ENCODE peak calls at places on chromosomes 2 and 18, in nine cellular contexts. One of them, this sample, is unnamed.

GRCh38 chr2:46439582-46439981 is 39.8 kb upstream of the TMEM247 start:
- DNase-seq in HTR-8/SVneo: no peak
- DNase-seq in NCI-H1694: no peak
- DNase-seq in DMS79 treated with DMSO at 0.1 percent for 48 hours: no peak
- DNase-seq in neural crest cell: no peak
- DNase-seq in NCI-H1105 treated with DMSO at 0.1 percent for 48 hours: no peak
- DNase-seq in EL: no peak
- DNase-seq in activated CD4-positive, alpha-beta T cell treated with anti-CD3 and anti-CD28 coated beads, Interleukin-2, amount 50 U/mL, for 1 hour: no peak
- DNase-seq in GM20000: no peak
- DNase-seq in this sample: no peak

GRCh38 chr18:23827681-23828080 is 138.4 kb downstream of the LAMA3 start:
- DNase-seq in HTR-8/SVneo: no peak
- DNase-seq in NCI-H1694: no peak
- DNase-seq in DMS79 treated with DMSO at 0.1 percent for 48 hours: no peak
- DNase-seq in neural crest cell: no peak
- DNase-seq in NCI-H1105 treated with DMSO at 0.1 percent for 48 hours: no peak
- DNase-seq in EL: peak; percentile 19
- DNase-seq in activated CD4-positive, alpha-beta T cell treated with anti-CD3 and anti-CD28 coated beads, Interleukin-2, amount 50 U/mL, for 1 hour: no peak
- DNase-seq in GM20000: no peak
- DNase-seq in this sample: no peak

GRCh38 chr2:20611077-20611843 is 39.6 kb downstream of the HS1BP3 start:
- DNase-seq in HTR-8/SVneo: no peak
- DNase-seq in NCI-H1694: no peak
- DNase-seq in DMS79 treated with DMSO at 0.1 percent for 48 hours: no peak
- DNase-seq in neural crest cell: no peak
- DNase-seq in NCI-H1105 treated with DMSO at 0.1 percent for 48 hours: no peak
- DNase-seq in EL: peak; percentile 55
- DNase-seq in activated CD4-positive, alpha-beta T cell treated with anti-CD3 and anti-CD28 coated beads, Interleukin-2, amount 50 U/mL, for 1 hour: no peak
- DNase-seq in GM20000: no peak
- DNase-seq in this sample: no peak

GRCh38 chr2:27954771-27955384 is 64.3 kb downstream of the BABAM2 start:
- DNase-seq in HTR-8/SVneo: peak; percentile 71
- DNase-seq in NCI-H1694: peak; percentile 33
- DNase-seq in DMS79 treated with DMSO at 0.1 percent for 48 hours: peak; percentile 14
- DNase-seq in neural crest cell: no peak
- DNase-seq in NCI-H1105 treated with DMSO at 0.1 percent for 48 hours: no peak
- DNase-seq in EL: peak; percentile 98
- DNase-seq in activated CD4-positive, alpha-beta T cell treated with anti-CD3 and anti-CD28 coated beads, Interleukin-2, amount 50 U/mL, for 1 hour: no peak
- DNase-seq in GM20000: no peak
- DNase-seq in this sample: no peak

GRCh38 chr2:130915149-130915548 is 78.4 kb downstream of the ARHGEF4 start:
- DNase-seq in HTR-8/SVneo: no peak
- DNase-seq in NCI-H1694: no peak
- DNase-seq in DMS79 treated with DMSO at 0.1 percent for 48 hours: no peak
- DNase-seq in neural crest cell: no peak
- DNase-seq in NCI-H1105 treated with DMSO at 0.1 percent for 48 hours: no peak
- DNase-seq in EL: no peak
- DNase-seq in activated CD4-positive, alpha-beta T cell treated with anti-CD3 and anti-CD28 coated beads, Interleukin-2, amount 50 U/mL, for 1 hour: no peak
- DNase-seq in GM20000: no peak
- DNase-seq in this sample: no peak

GRCh38 chr2:201342923-201343322 is 14.2 kb downstream of the FLACC1 start:
- DNase-seq in HTR-8/SVneo: no peak
- DNase-seq in NCI-H1694: no peak
- DNase-seq in DMS79 treated with DMSO at 0.1 percent for 48 hours: no peak
- DNase-seq in neural crest cell: no peak
- DNase-seq in NCI-H1105 treated with DMSO at 0.1 percent for 48 hours: no peak
- DNase-seq in EL: no peak
- DNase-seq in activated CD4-positive, alpha-beta T cell treated with anti-CD3 and anti-CD28 coated beads, Interleukin-2, amount 50 U/mL, for 1 hour: no peak
- DNase-seq in GM20000: no peak
- DNase-seq in this sample: no peak

GRCh38 chr18:13440277-13441248 is 222.0 kb downstream of the LDLRAD4 start:
- DNase-seq in HTR-8/SVneo: no peak
- DNase-seq in NCI-H1694: no peak
- DNase-seq in DMS79 treated with DMSO at 0.1 percent for 48 hours: no peak
- DNase-seq in neural crest cell: no peak
- DNase-seq in NCI-H1105 treated with DMSO at 0.1 percent for 48 hours: no peak
- DNase-seq in EL: no peak
- DNase-seq in activated CD4-positive, alpha-beta T cell treated with anti-CD3 and anti-CD28 coated beads, Interleukin-2, amount 50 U/mL, for 1 hour: no peak
- DNase-seq in GM20000: no peak
- DNase-seq in this sample: peak; percentile 36

GRCh38 chr2:40668435-40668834 is 216.5 kb upstream of the SLC8A1 start:
- DNase-seq in HTR-8/SVneo: peak; percentile 46
- DNase-seq in NCI-H1694: no peak
- DNase-seq in DMS79 treated with DMSO at 0.1 percent for 48 hours: no peak
- DNase-seq in neural crest cell: no peak
- DNase-seq in NCI-H1105 treated with DMSO at 0.1 percent for 48 hours: no peak
- DNase-seq in EL: peak; percentile 40
- DNase-seq in activated CD4-positive, alpha-beta T cell treated with anti-CD3 and anti-CD28 coated beads, Interleukin-2, amount 50 U/mL, for 1 hour: no peak
- DNase-seq in GM20000: no peak
- DNase-seq in this sample: no peak

GRCh38 chr18:76988015-76988826 is 144.4 kb downstream of the MBP start:
- DNase-seq in HTR-8/SVneo: no peak
- DNase-seq in NCI-H1694: no peak
- DNase-seq in DMS79 treated with DMSO at 0.1 percent for 48 hours: no peak
- DNase-seq in neural crest cell: no peak
- DNase-seq in NCI-H1105 treated with DMSO at 0.1 percent for 48 hours: no peak
- DNase-seq in EL: no peak
- DNase-seq in activated CD4-positive, alpha-beta T cell treated with anti-CD3 and anti-CD28 coated beads, Interleukin-2, amount 50 U/mL, for 1 hour: no peak
- DNase-seq in GM20000: no peak
- DNase-seq in this sample: no peak

GRCh38 chr2:20224191-20224715 is 677 bp downstream of the SDC1 start:
- DNase-seq in HTR-8/SVneo: no peak
- DNase-seq in NCI-H1694: no peak
- DNase-seq in DMS79 treated with DMSO at 0.1 percent for 48 hours: no peak
- DNase-seq in neural crest cell: peak; percentile 37
- DNase-seq in NCI-H1105 treated with DMSO at 0.1 percent for 48 hours: peak; percentile 36
- DNase-seq in EL: no peak
- DNase-seq in activated CD4-positive, alpha-beta T cell treated with anti-CD3 and anti-CD28 coated beads, Interleukin-2, amount 50 U/mL, for 1 hour: no peak
- DNase-seq in GM20000: no peak
- DNase-seq in this sample: no peak

GRCh38 chr2:28327596-28327962 is 65.1 kb upstream of the FOSL2 start:
- DNase-seq in HTR-8/SVneo: no peak
- DNase-seq in NCI-H1694: no peak
- DNase-seq in DMS79 treated with DMSO at 0.1 percent for 48 hours: no peak
- DNase-seq in neural crest cell: no peak
- DNase-seq in NCI-H1105 treated with DMSO at 0.1 percent for 48 hours: no peak
- DNase-seq in EL: no peak
- DNase-seq in activated CD4-positive, alpha-beta T cell treated with anti-CD3 and anti-CD28 coated beads, Interleukin-2, amount 50 U/mL, for 1 hour: no peak
- DNase-seq in GM20000: no peak
- DNase-seq in this sample: no peak

GRCh38 chr18:47777626-47778025 is 152.8 kb downstream of the SMAD2 start:
- DNase-seq in HTR-8/SVneo: no peak
- DNase-seq in NCI-H1694: no peak
- DNase-seq in DMS79 treated with DMSO at 0.1 percent for 48 hours: no peak
- DNase-seq in neural crest cell: no peak
- DNase-seq in NCI-H1105 treated with DMSO at 0.1 percent for 48 hours: no peak
- DNase-seq in EL: no peak
- DNase-seq in activated CD4-positive, alpha-beta T cell treated with anti-CD3 and anti-CD28 coated beads, Interleukin-2, amount 50 U/mL, for 1 hour: no peak
- DNase-seq in GM20000: no peak
- DNase-seq in this sample: peak; percentile 62

GRCh38 chr18:55489742-55490055 is 98.3 kb downstream of the TCF4 start:
- DNase-seq in HTR-8/SVneo: no peak
- DNase-seq in NCI-H1694: no peak
- DNase-seq in DMS79 treated with DMSO at 0.1 percent for 48 hours: no peak
- DNase-seq in neural crest cell: no peak
- DNase-seq in NCI-H1105 treated with DMSO at 0.1 percent for 48 hours: peak; percentile 77
- DNase-seq in EL: no peak
- DNase-seq in activated CD4-positive, alpha-beta T cell treated with anti-CD3 and anti-CD28 coated beads, Interleukin-2, amount 50 U/mL, for 1 hour: no peak
- DNase-seq in GM20000: peak; percentile 11
- DNase-seq in this sample: peak; percentile 89

GRCh38 chr2:41910126-41910525 is 137.7 kb upstream of the PKDCC start:
- DNase-seq in HTR-8/SVneo: no peak
- DNase-seq in NCI-H1694: no peak
- DNase-seq in DMS79 treated with DMSO at 0.1 percent for 48 hours: no peak
- DNase-seq in neural crest cell: no peak
- DNase-seq in NCI-H1105 treated with DMSO at 0.1 percent for 48 hours: no peak
- DNase-seq in EL: peak; percentile 24
- DNase-seq in activated CD4-positive, alpha-beta T cell treated with anti-CD3 and anti-CD28 coated beads, Interleukin-2, amount 50 U/mL, for 1 hour: no peak
- DNase-seq in GM20000: no peak
- DNase-seq in this sample: no peak

GRCh38 chr2:33497177-33497787 is 20.8 kb downstream of the RASGRP3 start:
- DNase-seq in HTR-8/SVneo: no peak
- DNase-seq in NCI-H1694: no peak
- DNase-seq in DMS79 treated with DMSO at 0.1 percent for 48 hours: no peak
- DNase-seq in neural crest cell: no peak
- DNase-seq in NCI-H1105 treated with DMSO at 0.1 percent for 48 hours: no peak
- DNase-seq in EL: peak; percentile 53
- DNase-seq in activated CD4-positive, alpha-beta T cell treated with anti-CD3 and anti-CD28 coated beads, Interleukin-2, amount 50 U/mL, for 1 hour: no peak
- DNase-seq in GM20000: peak; percentile 39
- DNase-seq in this sample: no peak

GRCh38 chr2:189233527-189233926 is 54.0 kb upstream of the COL5A2 start:
- DNase-seq in HTR-8/SVneo: no peak
- DNase-seq in NCI-H1694: no peak
- DNase-seq in DMS79 treated with DMSO at 0.1 percent for 48 hours: no peak
- DNase-seq in neural crest cell: no peak
- DNase-seq in NCI-H1105 treated with DMSO at 0.1 percent for 48 hours: no peak
- DNase-seq in EL: peak; percentile 25
- DNase-seq in activated CD4-positive, alpha-beta T cell treated with anti-CD3 and anti-CD28 coated beads, Interleukin-2, amount 50 U/mL, for 1 hour: no peak
- DNase-seq in GM20000: no peak
- DNase-seq in this sample: no peak

GRCh38 chr2:168156661-168157060 is 90.7 kb downstream of the STK39 start:
- DNase-seq in HTR-8/SVneo: peak; percentile 35
- DNase-seq in NCI-H1694: no peak
- DNase-seq in DMS79 treated with DMSO at 0.1 percent for 48 hours: no peak
- DNase-seq in neural crest cell: no peak
- DNase-seq in NCI-H1105 treated with DMSO at 0.1 percent for 48 hours: no peak
- DNase-seq in EL: peak; percentile 92
- DNase-seq in activated CD4-positive, alpha-beta T cell treated with anti-CD3 and anti-CD28 coated beads, Interleukin-2, amount 50 U/mL, for 1 hour: no peak
- DNase-seq in GM20000: no peak
- DNase-seq in this sample: no peak

GRCh38 chr2:12168354-12169059 is 422.1 kb downstream of the LPIN1 start:
- DNase-seq in HTR-8/SVneo: no peak
- DNase-seq in NCI-H1694: no peak
- DNase-seq in DMS79 treated with DMSO at 0.1 percent for 48 hours: no peak
- DNase-seq in neural crest cell: no peak
- DNase-seq in NCI-H1105 treated with DMSO at 0.1 percent for 48 hours: no peak
- DNase-seq in EL: no peak
- DNase-seq in activated CD4-positive, alpha-beta T cell treated with anti-CD3 and anti-CD28 coated beads, Interleukin-2, amount 50 U/mL, for 1 hour: no peak
- DNase-seq in GM20000: no peak
- DNase-seq in this sample: no peak

GRCh38 chr2:176001903-176002683 is at the start of gene LNPK:
- DNase-seq in HTR-8/SVneo: peak; percentile 95
- DNase-seq in NCI-H1694: peak; percentile 91
- DNase-seq in DMS79 treated with DMSO at 0.1 percent for 48 hours: peak; percentile 91
- DNase-seq in neural crest cell: peak; percentile 91
- DNase-seq in NCI-H1105 treated with DMSO at 0.1 percent for 48 hours: peak; percentile 90
- DNase-seq in EL: peak; percentile 89
- DNase-seq in activated CD4-positive, alpha-beta T cell treated with anti-CD3 and anti-CD28 coated beads, Interleukin-2, amount 50 U/mL, for 1 hour: peak; percentile 89
- DNase-seq in GM20000: peak; percentile 94
- DNase-seq in this sample: peak; percentile 91

GRCh38 chr2:221293949-221294736 is 278.0 kb downstream of the EPHA4 start:
- DNase-seq in HTR-8/SVneo: no peak
- DNase-seq in NCI-H1694: peak; percentile 48
- DNase-seq in DMS79 treated with DMSO at 0.1 percent for 48 hours: no peak
- DNase-seq in neural crest cell: no peak
- DNase-seq in NCI-H1105 treated with DMSO at 0.1 percent for 48 hours: no peak
- DNase-seq in EL: no peak
- DNase-seq in activated CD4-positive, alpha-beta T cell treated with anti-CD3 and anti-CD28 coated beads, Interleukin-2, amount 50 U/mL, for 1 hour: no peak
- DNase-seq in GM20000: no peak
- DNase-seq in this sample: no peak

GRCh38 chr2:191415858-191416257 is 170.7 kb downstream of the MYO1B start:
- DNase-seq in HTR-8/SVneo: no peak
- DNase-seq in NCI-H1694: no peak
- DNase-seq in DMS79 treated with DMSO at 0.1 percent for 48 hours: no peak
- DNase-seq in neural crest cell: no peak
- DNase-seq in NCI-H1105 treated with DMSO at 0.1 percent for 48 hours: no peak
- DNase-seq in EL: no peak
- DNase-seq in activated CD4-positive, alpha-beta T cell treated with anti-CD3 and anti-CD28 coated beads, Interleukin-2, amount 50 U/mL, for 1 hour: no peak
- DNase-seq in GM20000: no peak
- DNase-seq in this sample: no peak

GRCh38 chr2:16137080-16137755 is 196.9 kb downstream of the MYCN start:
- DNase-seq in HTR-8/SVneo: no peak
- DNase-seq in NCI-H1694: no peak
- DNase-seq in DMS79 treated with DMSO at 0.1 percent for 48 hours: no peak
- DNase-seq in neural crest cell: no peak
- DNase-seq in NCI-H1105 treated with DMSO at 0.1 percent for 48 hours: no peak
- DNase-seq in EL: no peak
- DNase-seq in activated CD4-positive, alpha-beta T cell treated with anti-CD3 and anti-CD28 coated beads, Interleukin-2, amount 50 U/mL, for 1 hour: no peak
- DNase-seq in GM20000: no peak
- DNase-seq in this sample: no peak

GRCh38 chr2:207283356-207283755 is 117.6 kb upstream of the KLF7 start:
- DNase-seq in HTR-8/SVneo: no peak
- DNase-seq in NCI-H1694: peak; percentile 6
- DNase-seq in DMS79 treated with DMSO at 0.1 percent for 48 hours: no peak
- DNase-seq in neural crest cell: no peak
- DNase-seq in NCI-H1105 treated with DMSO at 0.1 percent for 48 hours: no peak
- DNase-seq in EL: peak; percentile 31
- DNase-seq in activated CD4-positive, alpha-beta T cell treated with anti-CD3 and anti-CD28 coated beads, Interleukin-2, amount 50 U/mL, for 1 hour: no peak
- DNase-seq in GM20000: no peak
- DNase-seq in this sample: no peak

GRCh38 chr18:24987271-24987932 is 364.6 kb downstream of the ZNF521 start:
- DNase-seq in HTR-8/SVneo: no peak
- DNase-seq in NCI-H1694: no peak
- DNase-seq in DMS79 treated with DMSO at 0.1 percent for 48 hours: peak; percentile 53
- DNase-seq in neural crest cell: no peak
- DNase-seq in NCI-H1105 treated with DMSO at 0.1 percent for 48 hours: no peak
- DNase-seq in EL: no peak
- DNase-seq in activated CD4-positive, alpha-beta T cell treated with anti-CD3 and anti-CD28 coated beads, Interleukin-2, amount 50 U/mL, for 1 hour: no peak
- DNase-seq in GM20000: no peak
- DNase-seq in this sample: no peak

GRCh38 chr2:200453853-200454524 is 55.9 kb downstream of the KCTD18 start:
- DNase-seq in HTR-8/SVneo: no peak
- DNase-seq in NCI-H1694: no peak
- DNase-seq in DMS79 treated with DMSO at 0.1 percent for 48 hours: no peak
- DNase-seq in neural crest cell: no peak
- DNase-seq in NCI-H1105 treated with DMSO at 0.1 percent for 48 hours: no peak
- DNase-seq in EL: no peak
- DNase-seq in activated CD4-positive, alpha-beta T cell treated with anti-CD3 and anti-CD28 coated beads, Interleukin-2, amount 50 U/mL, for 1 hour: no peak
- DNase-seq in GM20000: no peak
- DNase-seq in this sample: no peak

GRCh38 chr18:22985250-22985649 is 52.1 kb downstream of the RBBP8 start:
- DNase-seq in HTR-8/SVneo: no peak
- DNase-seq in NCI-H1694: no peak
- DNase-seq in DMS79 treated with DMSO at 0.1 percent for 48 hours: no peak
- DNase-seq in neural crest cell: no peak
- DNase-seq in NCI-H1105 treated with DMSO at 0.1 percent for 48 hours: no peak
- DNase-seq in EL: no peak
- DNase-seq in activated CD4-positive, alpha-beta T cell treated with anti-CD3 and anti-CD28 coated beads, Interleukin-2, amount 50 U/mL, for 1 hour: no peak
- DNase-seq in GM20000: no peak
- DNase-seq in this sample: no peak

This sample was measured in NCI-H526 treated with DMSO at 0.1 percent for 48 hours.